ENCODE peak calls at places on chromosome 2, in nine cellular contexts. One of them, this sample, is unnamed.

GRCh38 chr2:145593991-145594702 is 1074.2 kb upstream of the ZEB2 start:
- DNase-seq in stimulated activated effector memory CD8-positive, alpha-beta T cell treated with anti-CD3 and anti-CD28 coated beads, Interleukin-12 subunit alpha, Interleukin-12 subunit beta, amount 100 ng/mL, for 72 hours: no peak
- DNase-seq in memory B cell: no peak
- DNase-seq in fibroblast of the conjunctiva: peak; percentile 77
- DNase-seq in GM12864: no peak
- DNase-seq in activated T-helper 1 cell treated with anti-CD3 and anti-CD28 coated beads, Interleukin-2, amount 50 U/mL, for 16 hours: no peak
- DNase-seq in HTR-8/SVneo: peak; percentile 38
- DNase-seq in hippocampal formation: no peak
- DNase-seq in hypothalamus: no peak
- DNase-seq in this sample: no peak

GRCh38 chr2:226524381-226524843 is 275.2 kb downstream of the IRS1 start:
- DNase-seq in hypothalamus: no peak
- DNase-seq in activated T-helper 1 cell treated with anti-CD3 and anti-CD28 coated beads, Interleukin-2, amount 50 U/mL, for 16 hours: no peak
- DNase-seq in stimulated activated effector memory CD8-positive, alpha-beta T cell treated with anti-CD3 and anti-CD28 coated beads, Interleukin-12 subunit alpha, Interleukin-12 subunit beta, amount 100 ng/mL, for 72 hours: no peak
- DNase-seq in GM12864: no peak
- DNase-seq in memory B cell: no peak
- DNase-seq in HTR-8/SVneo: no peak
- DNase-seq in fibroblast of the conjunctiva: peak; percentile 91
- DNase-seq in hippocampal formation: no peak
- DNase-seq in this sample: no peak

GRCh38 chr2:119579457-119580295 is 35.4 kb downstream of the CFAP221 start:
- DNase-seq in fibroblast of the conjunctiva: no peak
- DNase-seq in HTR-8/SVneo: no peak
- DNase-seq in GM12864: no peak
- DNase-seq in hippocampal formation: no peak
- DNase-seq in hypothalamus: no peak
- DNase-seq in memory B cell: no peak
- DNase-seq in stimulated activated effector memory CD8-positive, alpha-beta T cell treated with anti-CD3 and anti-CD28 coated beads, Interleukin-12 subunit alpha, Interleukin-12 subunit beta, amount 100 ng/mL, for 72 hours: no peak
- DNase-seq in activated T-helper 1 cell treated with anti-CD3 and anti-CD28 coated beads, Interleukin-2, amount 50 U/mL, for 16 hours: no peak
- DNase-seq in this sample: no peak

GRCh38 chr2:172253190-172254052 is 150.7 kb upstream of the DLX2 start:
- DNase-seq in memory B cell: no peak
- DNase-seq in HTR-8/SVneo: peak; percentile 89
- DNase-seq in activated T-helper 1 cell treated with anti-CD3 and anti-CD28 coated beads, Interleukin-2, amount 50 U/mL, for 16 hours: no peak
- DNase-seq in fibroblast of the conjunctiva: peak; percentile 98
- DNase-seq in hypothalamus: no peak
- DNase-seq in hippocampal formation: no peak
- DNase-seq in stimulated activated effector memory CD8-positive, alpha-beta T cell treated with anti-CD3 and anti-CD28 coated beads, Interleukin-12 subunit alpha, Interleukin-12 subunit beta, amount 100 ng/mL, for 72 hours: peak; percentile 86
- DNase-seq in GM12864: peak; percentile 10
- DNase-seq in this sample: no peak

GRCh38 chr2:197163755-197164753 is 146.5 kb downstream of the ANKRD44 start:
- DNase-seq in activated T-helper 1 cell treated with anti-CD3 and anti-CD28 coated beads, Interleukin-2, amount 50 U/mL, for 16 hours: no peak
- DNase-seq in hypothalamus: peak; percentile 18
- DNase-seq in hippocampal formation: no peak
- DNase-seq in GM12864: no peak
- DNase-seq in memory B cell: no peak
- DNase-seq in HTR-8/SVneo: no peak
- DNase-seq in fibroblast of the conjunctiva: no peak
- DNase-seq in stimulated activated effector memory CD8-positive, alpha-beta T cell treated with anti-CD3 and anti-CD28 coated beads, Interleukin-12 subunit alpha, Interleukin-12 subunit beta, amount 100 ng/mL, for 72 hours: no peak
- DNase-seq in this sample: no peak

GRCh38 chr2:241507430-241508239 is 749 bp downstream of the STK25 start:
- DNase-seq in stimulated activated effector memory CD8-positive, alpha-beta T cell treated with anti-CD3 and anti-CD28 coated beads, Interleukin-12 subunit alpha, Interleukin-12 subunit beta, amount 100 ng/mL, for 72 hours: peak; percentile 74
- DNase-seq in GM12864: no peak
- DNase-seq in fibroblast of the conjunctiva: no peak
- DNase-seq in memory B cell: peak; percentile 12
- DNase-seq in activated T-helper 1 cell treated with anti-CD3 and anti-CD28 coated beads, Interleukin-2, amount 50 U/mL, for 16 hours: no peak
- DNase-seq in hippocampal formation: no peak
- DNase-seq in HTR-8/SVneo: peak; percentile 75
- DNase-seq in hypothalamus: no peak
- DNase-seq in this sample: no peak

GRCh38 chr2:20052872-20053281 is 1.4 kb upstream of the LAPTM4A start:
- DNase-seq in memory B cell: no peak
- DNase-seq in activated T-helper 1 cell treated with anti-CD3 and anti-CD28 coated beads, Interleukin-2, amount 50 U/mL, for 16 hours: no peak
- DNase-seq in stimulated activated effector memory CD8-positive, alpha-beta T cell treated with anti-CD3 and anti-CD28 coated beads, Interleukin-12 subunit alpha, Interleukin-12 subunit beta, amount 100 ng/mL, for 72 hours: no peak
- DNase-seq in GM12864: no peak
- DNase-seq in hypothalamus: no peak
- DNase-seq in HTR-8/SVneo: peak; percentile 81
- DNase-seq in fibroblast of the conjunctiva: peak; percentile 83
- DNase-seq in hippocampal formation: no peak
- DNase-seq in this sample: no peak

GRCh38 chr2:28691774-28692281 is 59.8 kb upstream of the PPP1CB start:
- DNase-seq in memory B cell: no peak
- DNase-seq in hypothalamus: no peak
- DNase-seq in hippocampal formation: no peak
- DNase-seq in GM12864: no peak
- DNase-seq in fibroblast of the conjunctiva: peak; percentile 12
- DNase-seq in HTR-8/SVneo: peak; percentile 92
- DNase-seq in stimulated activated effector memory CD8-positive, alpha-beta T cell treated with anti-CD3 and anti-CD28 coated beads, Interleukin-12 subunit alpha, Interleukin-12 subunit beta, amount 100 ng/mL, for 72 hours: no peak
- DNase-seq in activated T-helper 1 cell treated with anti-CD3 and anti-CD28 coated beads, Interleukin-2, amount 50 U/mL, for 16 hours: no peak
- DNase-seq in this sample: no peak

GRCh38 chr2:234606906-234607305 is 110.0 kb upstream of the ARL4C start:
- DNase-seq in HTR-8/SVneo: no peak
- DNase-seq in stimulated activated effector memory CD8-positive, alpha-beta T cell treated with anti-CD3 and anti-CD28 coated beads, Interleukin-12 subunit alpha, Interleukin-12 subunit beta, amount 100 ng/mL, for 72 hours: no peak
- DNase-seq in fibroblast of the conjunctiva: no peak
- DNase-seq in hippocampal formation: no peak
- DNase-seq in activated T-helper 1 cell treated with anti-CD3 and anti-CD28 coated beads, Interleukin-2, amount 50 U/mL, for 16 hours: no peak
- DNase-seq in memory B cell: no peak
- DNase-seq in hypothalamus: no peak
- DNase-seq in GM12864: no peak
- DNase-seq in this sample: no peak

GRCh38 chr2:28365158-28365557 is 27.5 kb upstream of the FOSL2 start:
- DNase-seq in HTR-8/SVneo: no peak
- DNase-seq in hippocampal formation: no peak
- DNase-seq in fibroblast of the conjunctiva: no peak
- DNase-seq in memory B cell: no peak
- DNase-seq in GM12864: no peak
- DNase-seq in stimulated activated effector memory CD8-positive, alpha-beta T cell treated with anti-CD3 and anti-CD28 coated beads, Interleukin-12 subunit alpha, Interleukin-12 subunit beta, amount 100 ng/mL, for 72 hours: no peak
- DNase-seq in activated T-helper 1 cell treated with anti-CD3 and anti-CD28 coated beads, Interleukin-2, amount 50 U/mL, for 16 hours: no peak
- DNase-seq in hypothalamus: no peak
- DNase-seq in this sample: no peak

GRCh38 chr2:64524604-64525322 is 635 bp downstream of the AFTPH start:
- DNase-seq in hippocampal formation: peak; percentile 32
- DNase-seq in fibroblast of the conjunctiva: no peak
- DNase-seq in HTR-8/SVneo: no peak
- DNase-seq in hypothalamus: no peak
- DNase-seq in activated T-helper 1 cell treated with anti-CD3 and anti-CD28 coated beads, Interleukin-2, amount 50 U/mL, for 16 hours: no peak
- DNase-seq in stimulated activated effector memory CD8-positive, alpha-beta T cell treated with anti-CD3 and anti-CD28 coated beads, Interleukin-12 subunit alpha, Interleukin-12 subunit beta, amount 100 ng/mL, for 72 hours: no peak
- DNase-seq in GM12864: no peak
- DNase-seq in memory B cell: peak; percentile 14
- DNase-seq in this sample: peak; percentile 14

GRCh38 chr2:96315400-96316071 is 9.6 kb upstream of the ITPRIPL1 start:
- DNase-seq in hypothalamus: no peak
- DNase-seq in fibroblast of the conjunctiva: peak; percentile 49
- DNase-seq in HTR-8/SVneo: no peak
- DNase-seq in GM12864: no peak
- DNase-seq in memory B cell: no peak
- DNase-seq in activated T-helper 1 cell treated with anti-CD3 and anti-CD28 coated beads, Interleukin-2, amount 50 U/mL, for 16 hours: no peak
- DNase-seq in hippocampal formation: no peak
- DNase-seq in stimulated activated effector memory CD8-positive, alpha-beta T cell treated with anti-CD3 and anti-CD28 coated beads, Interleukin-12 subunit alpha, Interleukin-12 subunit beta, amount 100 ng/mL, for 72 hours: peak; percentile 71
- DNase-seq in this sample: no peak

GRCh38 chr2:204720874-204721273 is 175.6 kb downstream of the PARD3B start:
- DNase-seq in hippocampal formation: no peak
- DNase-seq in memory B cell: no peak
- DNase-seq in hypothalamus: no peak
- DNase-seq in stimulated activated effector memory CD8-positive, alpha-beta T cell treated with anti-CD3 and anti-CD28 coated beads, Interleukin-12 subunit alpha, Interleukin-12 subunit beta, amount 100 ng/mL, for 72 hours: no peak
- DNase-seq in fibroblast of the conjunctiva: no peak
- DNase-seq in HTR-8/SVneo: no peak
- DNase-seq in GM12864: no peak
- DNase-seq in activated T-helper 1 cell treated with anti-CD3 and anti-CD28 coated beads, Interleukin-2, amount 50 U/mL, for 16 hours: no peak
- DNase-seq in this sample: no peak

GRCh38 chr2:191183516-191183915 is 32.7 kb upstream of the STAT4 start:
- DNase-seq in activated T-helper 1 cell treated with anti-CD3 and anti-CD28 coated beads, Interleukin-2, amount 50 U/mL, for 16 hours: no peak
- DNase-seq in HTR-8/SVneo: no peak
- DNase-seq in hippocampal formation: no peak
- DNase-seq in hypothalamus: no peak
- DNase-seq in stimulated activated effector memory CD8-positive, alpha-beta T cell treated with anti-CD3 and anti-CD28 coated beads, Interleukin-12 subunit alpha, Interleukin-12 subunit beta, amount 100 ng/mL, for 72 hours: no peak
- DNase-seq in GM12864: no peak
- DNase-seq in fibroblast of the conjunctiva: no peak
- DNase-seq in memory B cell: no peak
- DNase-seq in this sample: no peak

GRCh38 chr2:216615298-216616082 is 17.7 kb upstream of the IGFBP2 start:
- DNase-seq in hypothalamus: no peak
- DNase-seq in activated T-helper 1 cell treated with anti-CD3 and anti-CD28 coated beads, Interleukin-2, amount 50 U/mL, for 16 hours: no peak
- DNase-seq in HTR-8/SVneo: no peak
- DNase-seq in stimulated activated effector memory CD8-positive, alpha-beta T cell treated with anti-CD3 and anti-CD28 coated beads, Interleukin-12 subunit alpha, Interleukin-12 subunit beta, amount 100 ng/mL, for 72 hours: no peak
- DNase-seq in hippocampal formation: no peak
- DNase-seq in fibroblast of the conjunctiva: no peak
- DNase-seq in GM12864: no peak
- DNase-seq in memory B cell: no peak
- DNase-seq in this sample: no peak

GRCh38 chr2:68157002-68157401 is 686 bp upstream of the PNO1 start:
- DNase-seq in GM12864: no peak
- DNase-seq in hypothalamus: no peak
- DNase-seq in memory B cell: no peak
- DNase-seq in activated T-helper 1 cell treated with anti-CD3 and anti-CD28 coated beads, Interleukin-2, amount 50 U/mL, for 16 hours: no peak
- DNase-seq in stimulated activated effector memory CD8-positive, alpha-beta T cell treated with anti-CD3 and anti-CD28 coated beads, Interleukin-12 subunit alpha, Interleukin-12 subunit beta, amount 100 ng/mL, for 72 hours: no peak
- DNase-seq in fibroblast of the conjunctiva: no peak
- DNase-seq in HTR-8/SVneo: peak; percentile 59
- DNase-seq in hippocampal formation: no peak
- DNase-seq in this sample: no peak

GRCh38 chr2:20519309-20519708 is 72.4 kb downstream of the RHOB start:
- DNase-seq in hypothalamus: no peak
- DNase-seq in hippocampal formation: no peak
- DNase-seq in stimulated activated effector memory CD8-positive, alpha-beta T cell treated with anti-CD3 and anti-CD28 coated beads, Interleukin-12 subunit alpha, Interleukin-12 subunit beta, amount 100 ng/mL, for 72 hours: no peak
- DNase-seq in memory B cell: no peak
- DNase-seq in HTR-8/SVneo: no peak
- DNase-seq in GM12864: no peak
- DNase-seq in activated T-helper 1 cell treated with anti-CD3 and anti-CD28 coated beads, Interleukin-2, amount 50 U/mL, for 16 hours: no peak
- DNase-seq in fibroblast of the conjunctiva: no peak
- DNase-seq in this sample: no peak

GRCh38 chr2:236179653-236180500 is 11.7 kb upstream of the GBX2 start:
- DNase-seq in stimulated activated effector memory CD8-positive, alpha-beta T cell treated with anti-CD3 and anti-CD28 coated beads, Interleukin-12 subunit alpha, Interleukin-12 subunit beta, amount 100 ng/mL, for 72 hours: no peak
- DNase-seq in memory B cell: no peak
- DNase-seq in fibroblast of the conjunctiva: no peak
- DNase-seq in HTR-8/SVneo: peak; percentile 18
- DNase-seq in activated T-helper 1 cell treated with anti-CD3 and anti-CD28 coated beads, Interleukin-2, amount 50 U/mL, for 16 hours: no peak
- DNase-seq in hippocampal formation: no peak
- DNase-seq in hypothalamus: no peak
- DNase-seq in GM12864: no peak
- DNase-seq in this sample: no peak

GRCh38 chr2:164146478-164146877 is 410.7 kb upstream of the FIGN start:
- DNase-seq in memory B cell: no peak
- DNase-seq in hippocampal formation: no peak
- DNase-seq in stimulated activated effector memory CD8-positive, alpha-beta T cell treated with anti-CD3 and anti-CD28 coated beads, Interleukin-12 subunit alpha, Interleukin-12 subunit beta, amount 100 ng/mL, for 72 hours: no peak
- DNase-seq in activated T-helper 1 cell treated with anti-CD3 and anti-CD28 coated beads, Interleukin-2, amount 50 U/mL, for 16 hours: no peak
- DNase-seq in hypothalamus: no peak
- DNase-seq in GM12864: no peak
- DNase-seq in fibroblast of the conjunctiva: no peak
- DNase-seq in HTR-8/SVneo: no peak
- DNase-seq in this sample: no peak

GRCh38 chr2:206984206-206984605 is 44.9 kb downstream of the CPO start:
- DNase-seq in activated T-helper 1 cell treated with anti-CD3 and anti-CD28 coated beads, Interleukin-2, amount 50 U/mL, for 16 hours: no peak
- DNase-seq in hypothalamus: no peak
- DNase-seq in GM12864: no peak
- DNase-seq in memory B cell: no peak
- DNase-seq in HTR-8/SVneo: no peak
- DNase-seq in hippocampal formation: no peak
- DNase-seq in fibroblast of the conjunctiva: no peak
- DNase-seq in stimulated activated effector memory CD8-positive, alpha-beta T cell treated with anti-CD3 and anti-CD28 coated beads, Interleukin-12 subunit alpha, Interleukin-12 subunit beta, amount 100 ng/mL, for 72 hours: no peak
- DNase-seq in this sample: no peak

GRCh38 chr2:203583696-203584095 is 48.6 kb upstream of the RAPH1 start:
- DNase-seq in stimulated activated effector memory CD8-positive, alpha-beta T cell treated with anti-CD3 and anti-CD28 coated beads, Interleukin-12 subunit alpha, Interleukin-12 subunit beta, amount 100 ng/mL, for 72 hours: peak; percentile 71
- DNase-seq in activated T-helper 1 cell treated with anti-CD3 and anti-CD28 coated beads, Interleukin-2, amount 50 U/mL, for 16 hours: no peak
- DNase-seq in memory B cell: no peak
- DNase-seq in hippocampal formation: no peak
- DNase-seq in GM12864: peak; percentile 40
- DNase-seq in hypothalamus: no peak
- DNase-seq in HTR-8/SVneo: peak; percentile 28
- DNase-seq in fibroblast of the conjunctiva: no peak
- DNase-seq in this sample: no peak

GRCh38 chr2:72833084-72833714 is 7.4 kb upstream of the EXOC6B start:
- DNase-seq in hippocampal formation: no peak
- DNase-seq in HTR-8/SVneo: no peak
- DNase-seq in stimulated activated effector memory CD8-positive, alpha-beta T cell treated with anti-CD3 and anti-CD28 coated beads, Interleukin-12 subunit alpha, Interleukin-12 subunit beta, amount 100 ng/mL, for 72 hours: peak; percentile 28
- DNase-seq in hypothalamus: no peak
- DNase-seq in fibroblast of the conjunctiva: no peak
- DNase-seq in GM12864: no peak
- DNase-seq in memory B cell: no peak
- DNase-seq in activated T-helper 1 cell treated with anti-CD3 and anti-CD28 coated beads, Interleukin-2, amount 50 U/mL, for 16 hours: no peak
- DNase-seq in this sample: no peak

GRCh38 chr2:65300772-65301711 is 73.4 kb downstream of the ACTR2 start:
- DNase-seq in fibroblast of the conjunctiva: no peak
- DNase-seq in HTR-8/SVneo: no peak
- DNase-seq in stimulated activated effector memory CD8-positive, alpha-beta T cell treated with anti-CD3 and anti-CD28 coated beads, Interleukin-12 subunit alpha, Interleukin-12 subunit beta, amount 100 ng/mL, for 72 hours: peak; percentile 87
- DNase-seq in hippocampal formation: peak; percentile 75
- DNase-seq in GM12864: peak; percentile 85
- DNase-seq in activated T-helper 1 cell treated with anti-CD3 and anti-CD28 coated beads, Interleukin-2, amount 50 U/mL, for 16 hours: peak; percentile 33
- DNase-seq in memory B cell: no peak
- DNase-seq in hypothalamus: peak; percentile 56
- DNase-seq in this sample: peak; percentile 41

GRCh38 chr2:75100011-75100680 is 99.2 kb downstream of the TACR1 start:
- DNase-seq in stimulated activated effector memory CD8-positive, alpha-beta T cell treated with anti-CD3 and anti-CD28 coated beads, Interleukin-12 subunit alpha, Interleukin-12 subunit beta, amount 100 ng/mL, for 72 hours: no peak
- DNase-seq in memory B cell: no peak
- DNase-seq in HTR-8/SVneo: peak; percentile 67
- DNase-seq in activated T-helper 1 cell treated with anti-CD3 and anti-CD28 coated beads, Interleukin-2, amount 50 U/mL, for 16 hours: no peak
- DNase-seq in GM12864: no peak
- DNase-seq in hypothalamus: no peak
- DNase-seq in hippocampal formation: no peak
- DNase-seq in fibroblast of the conjunctiva: no peak
- DNase-seq in this sample: no peak

GRCh38 chr2:221529943-221530652 is 42.0 kb downstream of the EPHA4 start:
- DNase-seq in stimulated activated effector memory CD8-positive, alpha-beta T cell treated with anti-CD3 and anti-CD28 coated beads, Interleukin-12 subunit alpha, Interleukin-12 subunit beta, amount 100 ng/mL, for 72 hours: no peak
- DNase-seq in hippocampal formation: no peak
- DNase-seq in GM12864: no peak
- DNase-seq in memory B cell: no peak
- DNase-seq in fibroblast of the conjunctiva: peak; percentile 70
- DNase-seq in activated T-helper 1 cell treated with anti-CD3 and anti-CD28 coated beads, Interleukin-2, amount 50 U/mL, for 16 hours: no peak
- DNase-seq in hypothalamus: no peak
- DNase-seq in HTR-8/SVneo: peak; percentile 71
- DNase-seq in this sample: no peak

GRCh38 chr2:185738679-185739472 is at the start of gene FSIP2:
- DNase-seq in memory B cell: no peak
- DNase-seq in activated T-helper 1 cell treated with anti-CD3 and anti-CD28 coated beads, Interleukin-2, amount 50 U/mL, for 16 hours: no peak
- DNase-seq in hippocampal formation: no peak
- DNase-seq in GM12864: peak; percentile 19
- DNase-seq in fibroblast of the conjunctiva: peak; percentile 63
- DNase-seq in hypothalamus: peak; percentile 2
- DNase-seq in HTR-8/SVneo: peak; percentile 73
- DNase-seq in stimulated activated effector memory CD8-positive, alpha-beta T cell treated with anti-CD3 and anti-CD28 coated beads, Interleukin-12 subunit alpha, Interleukin-12 subunit beta, amount 100 ng/mL, for 72 hours: peak; percentile 52
- DNase-seq in this sample: no peak

GRCh38 chr2:26653207-26654060 is 12.3 kb upstream of the CIB4 start:
- DNase-seq in HTR-8/SVneo: no peak
- DNase-seq in hippocampal formation: no peak
- DNase-seq in stimulated activated effector memory CD8-positive, alpha-beta T cell treated with anti-CD3 and anti-CD28 coated beads, Interleukin-12 subunit alpha, Interleukin-12 subunit beta, amount 100 ng/mL, for 72 hours: no peak
- DNase-seq in hypothalamus: no peak
- DNase-seq in GM12864: no peak
- DNase-seq in fibroblast of the conjunctiva: no peak
- DNase-seq in memory B cell: no peak
- DNase-seq in activated T-helper 1 cell treated with anti-CD3 and anti-CD28 coated beads, Interleukin-2, amount 50 U/mL, for 16 hours: no peak
- DNase-seq in this sample: no peak

GRCh38 chr2:205984381-205984780 is 101.6 kb downstream of the INO80D start:
- DNase-seq in hippocampal formation: no peak
- DNase-seq in stimulated activated effector memory CD8-positive, alpha-beta T cell treated with anti-CD3 and anti-CD28 coated beads, Interleukin-12 subunit alpha, Interleukin-12 subunit beta, amount 100 ng/mL, for 72 hours: peak; percentile 45
- DNase-seq in memory B cell: no peak
- DNase-seq in fibroblast of the conjunctiva: no peak
- DNase-seq in hypothalamus: no peak
- DNase-seq in GM12864: peak; percentile 27
- DNase-seq in activated T-helper 1 cell treated with anti-CD3 and anti-CD28 coated beads, Interleukin-2, amount 50 U/mL, for 16 hours: no peak
- DNase-seq in HTR-8/SVneo: no peak
- DNase-seq in this sample: no peak

GRCh38 chr2:26179446-26179907 is 6.6 kb downstream of the GAREM2 start:
- DNase-seq in GM12864: no peak
- DNase-seq in HTR-8/SVneo: no peak
- DNase-seq in fibroblast of the conjunctiva: no peak
- DNase-seq in activated T-helper 1 cell treated with anti-CD3 and anti-CD28 coated beads, Interleukin-2, amount 50 U/mL, for 16 hours: no peak
- DNase-seq in hippocampal formation: no peak
- DNase-seq in hypothalamus: peak; percentile 60
- DNase-seq in stimulated activated effector memory CD8-positive, alpha-beta T cell treated with anti-CD3 and anti-CD28 coated beads, Interleukin-12 subunit alpha, Interleukin-12 subunit beta, amount 100 ng/mL, for 72 hours: no peak
- DNase-seq in memory B cell: no peak
- DNase-seq in this sample: no peak

GRCh38 chr2:14475994-14476393 is 156.5 kb upstream of the LRATD1 start:
- DNase-seq in activated T-helper 1 cell treated with anti-CD3 and anti-CD28 coated beads, Interleukin-2, amount 50 U/mL, for 16 hours: no peak
- DNase-seq in hippocampal formation: no peak
- DNase-seq in GM12864: no peak
- DNase-seq in stimulated activated effector memory CD8-positive, alpha-beta T cell treated with anti-CD3 and anti-CD28 coated beads, Interleukin-12 subunit alpha, Interleukin-12 subunit beta, amount 100 ng/mL, for 72 hours: no peak
- DNase-seq in hypothalamus: no peak
- DNase-seq in memory B cell: no peak
- DNase-seq in HTR-8/SVneo: no peak
- DNase-seq in fibroblast of the conjunctiva: no peak
- DNase-seq in this sample: no peak

GRCh38 chr2:44789971-44790721 is 151.4 kb upstream of the SIX3 start:
- DNase-seq in hypothalamus: no peak
- DNase-seq in HTR-8/SVneo: no peak
- DNase-seq in stimulated activated effector memory CD8-positive, alpha-beta T cell treated with anti-CD3 and anti-CD28 coated beads, Interleukin-12 subunit alpha, Interleukin-12 subunit beta, amount 100 ng/mL, for 72 hours: no peak
- DNase-seq in fibroblast of the conjunctiva: no peak
- DNase-seq in GM12864: no peak
- DNase-seq in hippocampal formation: no peak
- DNase-seq in activated T-helper 1 cell treated with anti-CD3 and anti-CD28 coated beads, Interleukin-2, amount 50 U/mL, for 16 hours: no peak
- DNase-seq in memory B cell: no peak
- DNase-seq in this sample: no peak

This sample was measured in central memory CD8-positive, alpha-beta T cell.